ENCODE peak calls at places on chromosomes 11 and 22, in four cellular contexts. F, V, T and G are unnamed samples.

GRCh38 chr22:36125434-36125833 is 35.1 kb downstream of the APOL3 start:
- DNase-seq in V (no peak), T (no peak), F (no peak), G (no peak)

GRCh38 chr11:62433141-62433543 is 14.3 kb downstream of the SCGB1A1 start:
- DNase-seq in V (no peak), T (no peak), F (no peak), G (no peak)

GRCh38 chr22:24008381-24009226 is 2.5 kb upstream of the CABIN1 start:
- DNase-seq in F (no peak), V (no peak), T (no peak), G (no peak)

GRCh38 chr11:59728913-59729312 is 15.3 kb upstream of the OR10V1 start:
- DNase-seq in F (no peak), T (no peak), V (peak), G (no peak)

GRCh38 chr11:132520199-132520598 is 1012.1 kb downstream of the OPCML start:
- DNase-seq in T (no peak), F (no peak), V (no peak), G (no peak)

GRCh38 chr11:45907911-45908370 is 870 bp upstream of the FREY1 start:
- DNase-seq in T (no peak), F (no peak), V (no peak), G (no peak)

GRCh38 chr22:23784215-23784732 is 2.5 kb upstream of the SMARCB1 start:
- DNase-seq in V (no peak), T (peak), F (no peak), G (no peak)

GRCh38 chr11:48018561-48019229 is 38.3 kb downstream of the PTPRJ start:
- DNase-seq in F (no peak), V (no peak), T (no peak), G (no peak)

GRCh38 chr22:47036936-47037485 is 274.6 kb downstream of the TBC1D22A start:
- DNase-seq in T (no peak), F (peak), V (peak), G (no peak)

GRCh38 chr11:44008698-44009097 is 39.1 kb upstream of the ACCSL start:
- DNase-seq in F (no peak), T (no peak), V (no peak), G (peak)

GRCh38 chr22:36077261-36077660 is 48.6 kb upstream of the RBFOX2 start:
- DNase-seq in F (no peak), T (no peak), V (no peak), G (no peak)

GRCh38 chr11:63911440-63911839 is 5.5 kb downstream of the RCOR2 start:
- DNase-seq in T (no peak), V (no peak), F (no peak), G (no peak)

GRCh38 chr22:22087854-22088657 is 105.5 kb upstream of the TOP3B start:
- DNase-seq in T (no peak), F (no peak), V (no peak), G (no peak)

GRCh38 chr11:82864268-82864667 is 36.0 kb downstream of the PRCP start:
- DNase-seq in T (peak), V (peak), F (no peak), G (no peak)

GRCh38 chr11:103682318-103683184 is 353.9 kb upstream of the DDI1 start:
- DNase-seq in V (no peak), T (peak), F (peak), G (no peak)

GRCh38 chr11:112382561-112382960 is 121.9 kb upstream of the PLET1 start:
- DNase-seq in F (no peak), T (no peak), V (no peak), G (no peak)

GRCh38 chr11:86369668-86370067 is 5.0 kb upstream of the CCDC81 start:
- DNase-seq in F (no peak), T (no peak), V (no peak), G (no peak)

GRCh38 chr11:119029340-119030028 is 1.2 kb downstream of the SLC37A4 start:
- DNase-seq in V (no peak), T (peak), F (peak), G (no peak)

GRCh38 chr22:43849731-43850130 is 12.6 kb downstream of the SULT4A1 start:
- DNase-seq in T (no peak), F (peak), V (no peak), G (no peak)

GRCh38 chr11:73983764-73984543 is 1.3 kb upstream of the UCP2 start:
- DNase-seq in F (no peak), V (no peak), T (no peak), G (no peak)

GRCh38 chr11:63462126-63462525 is 28.8 kb downstream of the PLAAT5 start:
- DNase-seq in F (no peak), T (no peak), V (no peak), G (no peak)

GRCh38 chr11:11998091-11998781 is 10.2 kb downstream of the DKK3 start:
- DNase-seq in F (no peak), V (no peak), T (no peak), G (peak)

GRCh38 chr11:70544774-70545625 is 146.7 kb downstream of the CTTN start:
- DNase-seq in F (no peak), V (peak), T (no peak), G (no peak)

GRCh38 chr22:27401321-27401720 is 400.2 kb downstream of the MN1 start:
- DNase-seq in F (no peak), V (no peak), T (no peak), G (no peak)

GRCh38 chr22:36644333-36644757 is 59.2 kb downstream of the CACNG2 start:
- DNase-seq in V (no peak), T (no peak), F (no peak), G (no peak)

GRCh38 chr11:69292221-69292648 is 1.7 kb upstream of the MYEOV start:
- DNase-seq in F (no peak), V (peak), T (peak), G (no peak)

GRCh38 chr11:13183094-13183825 is 94.3 kb upstream of the BMAL1 start:
- DNase-seq in V (no peak), F (no peak), T (no peak), G (no peak)
- TF ChIP-seq CTCF in V (peak), F (no peak), T (no peak), G (peak)

GRCh38 chr22:50275181-50276055 is 5.2 kb upstream of the MAPK11 start:
- DNase-seq in F (no peak), V (no peak), T (no peak), G (no peak)

GRCh38 chr22:50278461-50278860 is 8.3 kb upstream of the MAPK11 start:
- DNase-seq in V (no peak), F (no peak), T (no peak), G (no peak)

GRCh38 chr22:50274311-50274710 is 4.1 kb upstream of the MAPK11 start:
- DNase-seq in F (peak), V (no peak), T (peak), G (no peak)

GRCh38 chr22:50277761-50278160 is 7.6 kb upstream of the MAPK11 start:
- DNase-seq in V (no peak), T (no peak), F (no peak), G (no peak)

GRCh38 chr22:50276143-50276542 is 6.0 kb upstream of the MAPK11 start:
- DNase-seq in T (peak), F (peak), V (peak), G (no peak)
- TF ChIP-seq CTCF in T (peak), F (no peak), V (peak), G (peak)

DNA sequence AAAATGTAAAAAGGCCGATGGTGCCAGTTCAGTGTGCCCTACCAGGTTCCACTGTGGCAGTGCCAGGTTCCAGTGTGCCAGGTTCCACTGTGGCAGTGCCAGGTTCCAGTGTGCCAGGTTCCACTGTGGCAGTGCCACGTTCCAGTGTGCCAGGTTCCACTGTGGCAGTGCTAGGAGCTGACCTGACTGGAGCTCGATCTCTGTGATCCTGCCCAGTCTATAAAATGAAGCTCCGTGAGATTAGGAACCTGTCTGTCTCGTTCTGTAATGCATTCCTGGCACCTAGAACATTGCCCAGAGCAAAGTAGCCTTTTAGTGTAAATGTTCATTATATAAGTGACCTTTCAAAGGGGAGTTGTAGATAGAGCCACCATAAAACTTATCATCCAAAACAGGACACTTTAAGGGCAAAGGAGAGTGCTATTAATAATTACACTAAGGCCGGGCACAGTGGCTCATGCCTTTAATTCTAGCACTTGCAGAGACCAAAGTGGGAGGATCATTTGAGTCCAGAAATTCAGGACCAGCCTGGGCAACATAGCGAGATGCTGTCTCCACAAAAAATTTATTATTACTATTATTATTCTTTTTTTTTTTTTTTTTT is 36.0 kb downstream of the ART5 start:
- DNase-seq in F (no peak), V (no peak), T (no peak), G (no peak)
- TF ChIP-seq CTCF in F (no peak), V (no peak), T (no peak), G (no peak)

GRCh38 chr11:65530157-65530496 is 5.2 kb downstream of the SCYL1 start:
- DNase-seq in T (no peak), V (no peak), F (no peak), G (no peak)
- TF ChIP-seq CTCF in T (no peak), V (no peak), F (no peak), G (peak)